ENCODE peak calls at places on chromosomes 16 and 17, in five cellular contexts. H is activated naive CD4-positive, alpha-beta T cell; F is NCI-H1436; O is CD8-positive, alpha-beta memory T cell; X is GM04504. C is an unnamed sample.
A peak's percentile ranks its signal among the peaks of the same experiment; 100 is the strongest.

GRCh38 chr16:79752421-79752820 is 151.9 kb upstream of the MAF start:
- DNase-seq in H (no peak), O (no peak), F (no peak), X (no peak), C (no peak)

GRCh38 chr17:10292057-10292931 is 80.5 kb downstream of the MYH13 start:
- DNase-seq in F (no peak), H (no peak), X (peak; percentile 46), O (no peak), C (no peak)

GRCh38 chr17:72931635-72932034 is 160.9 kb downstream of the SLC39A11 start:
- DNase-seq in H (no peak), O (no peak), F (no peak), X (no peak), C (no peak)

GRCh38 chr17:7744416-7744815 is 26.9 kb downstream of the DNAH2 start:
- DNase-seq in H (no peak), F (no peak), X (no peak), O (no peak), C (no peak)

GRCh38 chr17:68908045-68908444 is 47.1 kb downstream of the ABCA8 start:
- DNase-seq in X (no peak), F (no peak), H (no peak), O (no peak), C (no peak)

GRCh38 chr17:48627625-48628510 is 1.7 kb upstream of the HOXB9 start:
- DNase-seq in H (no peak), F (no peak), X (no peak), O (no peak), C (no peak)

GRCh38 chr16:11080999-11081630 is 136.8 kb downstream of the CLEC16A start:
- DNase-seq in X (no peak), F (no peak), O (no peak), H (no peak), C (no peak)

GRCh38 chr16:3282747-3283524 is at the start of gene ZNF263:
- DNase-seq in X (peak; percentile 97), F (peak; percentile 95), H (peak; percentile 80), O (peak; percentile 87), C (peak; percentile 93)

GRCh38 chr17:27466748-27467375 is 10.6 kb downstream of the KSR1 start:
- DNase-seq in H (peak; percentile 12), O (peak; percentile 16), F (no peak), X (no peak), C (peak; percentile 77)

GRCh38 chr16:85413713-85414663 is 199.1 kb upstream of the GSE1 start:
- DNase-seq in H (no peak), O (no peak), X (no peak), F (no peak), C (no peak)

GRCh38 chr17:51508048-51508447 is 247.7 kb downstream of the UTP18 start:
- DNase-seq in F (no peak), O (no peak), H (no peak), X (no peak), C (no peak)

GRCh38 chr16:27359051-27359450 is 42.9 kb upstream of the IL21R start:
- DNase-seq in H (no peak), O (no peak), F (no peak), X (no peak), C (no peak)

GRCh38 chr17:29256116-29256515 is 9.5 kb downstream of the CRYBA1 start:
- DNase-seq in F (no peak), X (no peak), O (no peak), H (no peak), C (no peak)

GRCh38 chr17:81915331-81915730 is 2.6 kb downstream of the SIRT7 start:
- DNase-seq in O (no peak), X (no peak), F (no peak), H (no peak), C (no peak)

GRCh38 chr17:4531988-4532736 is 23.0 kb downstream of the MYBBP1A start:
- DNase-seq in X (no peak), O (no peak), H (no peak), F (no peak), C (no peak)

GRCh38 chr17:35537569-35538209 is at the start of gene SLFN12L:
- DNase-seq in F (no peak), O (no peak), X (no peak), H (no peak), C (peak; percentile 53)

GRCh38 chr17:64173646-64174045 is 43.7 kb upstream of the ERN1 start:
- DNase-seq in F (no peak), H (no peak), O (no peak), X (no peak), C (no peak)

C was measured in activated T-helper 2 cell treated with anti-CD3 and anti-CD28 coated beads, Interferon-gamma antibody, Interleukin-2, Interleukin-4, amounts not matched to agents 10 μg/mL and 5 μg/mL and 100 μg/mL, durations not matched to agents 14 hours and 24 hours and 36 hours.